ENCODE peak calls at places on chromosomes 13 and 19, in ten cellular contexts. G, L, F, E, U, R, Q, M, P and H are unnamed samples.

GRCh38 chr13:79540504-79540903 is 59.5 kb downstream of the NDFIP2 start:
- DNase-seq in G (no peak), L (no peak), F (no peak), E (no peak), U (no peak), R (no peak), Q (no peak), M (no peak), P (no peak), H (no peak)

GRCh38 chr19:12665281-12665573 is 1.3 kb downstream of the MAN2B1 start:
- DNase-seq in G (no peak), L (no peak), F (no peak), E (no peak), U (no peak), R (no peak), Q (peak), M (no peak), P (peak), H (no peak)

GRCh38 chr13:106205871-106206270 is 329.6 kb downstream of the EFNB2 start:
- DNase-seq in G (peak), L (no peak), F (no peak), E (no peak), U (no peak), R (no peak), Q (no peak), M (no peak), P (no peak), H (no peak)

GRCh38 chr13:107422421-107422820 is 792.9 kb downstream of the LIG4 start:
- DNase-seq in G (peak), L (no peak), F (no peak), E (no peak), U (no peak), R (no peak), Q (no peak), M (no peak), P (no peak), H (no peak)

GRCh38 chr19:23547816-23548430 is 139.1 kb downstream of the ZNF675 start:
- DNase-seq in G (no peak), L (no peak), F (no peak), E (no peak), U (no peak), R (no peak), Q (no peak), M (no peak), P (no peak), H (peak)

GRCh38 chr13:112857914-112858490 is 111.0 kb upstream of the MCF2L start:
- DNase-seq in G (no peak), L (no peak), F (no peak), E (no peak), U (no peak), R (no peak), Q (no peak), M (no peak), P (no peak), H (no peak)

GRCh38 chr13:75437582-75438318 is 44.2 kb downstream of the TBC1D4 start:
- DNase-seq in G (no peak), L (no peak), F (peak), E (no peak), U (no peak), R (peak), Q (no peak), M (no peak), P (no peak), H (no peak)

GRCh38 chr13:40546047-40546446 is 120.4 kb downstream of the FOXO1 start:
- DNase-seq in G (peak), L (no peak), F (no peak), E (no peak), U (no peak), R (no peak), Q (no peak), M (no peak), P (no peak), H (no peak)

GRCh38 chr19:6212403-6213265 is 67.1 kb downstream of the MLLT1 start:
- DNase-seq in G (no peak), L (no peak), F (peak), E (no peak), U (no peak), R (no peak), Q (no peak), M (no peak), P (no peak), H (no peak)

GRCh38 chr19:38210458-38210987 is 13.5 kb downstream of the DPF1 start:
- DNase-seq in G (peak), L (no peak), F (peak), E (no peak), U (no peak), R (no peak), Q (no peak), M (no peak), P (no peak), H (no peak)

GRCh38 chr13:25819856-25820530 is 231.8 kb downstream of the SHISA2 start:
- DNase-seq in G (peak), L (no peak), F (no peak), E (no peak), U (no peak), R (no peak), Q (no peak), M (no peak), P (no peak), H (no peak)

GRCh38 chr19:34082289-34083077 is 89.8 kb upstream of the LSM14A start:
- DNase-seq in G (peak), L (peak), F (peak), E (no peak), U (no peak), R (no peak), Q (no peak), M (no peak), P (no peak), H (no peak)

GRCh38 chr13:67650471-67650870 is 420.3 kb upstream of the PCDH9 start:
- DNase-seq in G (no peak), L (no peak), F (no peak), E (no peak), U (no peak), R (no peak), Q (no peak), M (no peak), P (no peak), H (no peak)

GRCh38 chr19:41175825-41176734 is 16.9 kb upstream of the CYP2S1 start:
- DNase-seq in G (peak), L (no peak), F (peak), E (no peak), U (peak), R (peak), Q (peak), M (no peak), P (peak), H (peak)

GRCh38 chr13:26498524-26499208 is 58.8 kb upstream of the WASF3 start:
- DNase-seq in G (no peak), L (no peak), F (no peak), E (no peak), U (no peak), R (no peak), Q (no peak), M (no peak), P (no peak), H (no peak)

GRCh38 chr13:49694446-49694845 is 3.2 kb upstream of the EBPL start:
- DNase-seq in G (no peak), L (no peak), F (no peak), E (no peak), U (no peak), R (no peak), Q (no peak), M (no peak), P (no peak), H (no peak)

GRCh38 chr19:46515879-46516350 is 20.2 kb upstream of the PNMA8B start:
- DNase-seq in G (peak), L (no peak), F (peak), E (no peak), U (no peak), R (peak), Q (peak), M (no peak), P (no peak), H (no peak)